ENCODE peak calls at places on chromosomes 1 and 21, in ten cellular contexts. A is kidney tubule cell; S is activated CD4-positive, alpha-beta T cell treated with anti-CD3 and anti-CD28 coated beads, Interleukin-2, amount 10 ng/mL, durations not matched to agents 7 days and 5 days; R is naive thymus-derived CD8-positive, alpha-beta T cell; I is central memory CD4-positive, alpha-beta T cell; K is hippocampal formation; E is activated CD4-positive, CD25-positive, alpha-beta regulatory T cell treated with anti-CD3 and anti-CD28 coated beads, Interleukin-2, amount 50 U/mL, for 72 hours; M is heart right ventricle; O is NCI-H460; W is NCI-H1105 treated with DMSO at 0.1 percent for 48 hours. P is an unnamed sample.

GRCh38 chr1:91651671-91652071 is 151.0 kb downstream of the CDC7 start:
- DNase-seq in A (peak; percentile 51), O (no peak), R (no peak), K (no peak), E (no peak), M (peak; percentile 76), W (peak; percentile 17), S (no peak), I (no peak), P (peak; percentile 24)

GRCh38 chr1:213585959-213586608 is 401.7 kb upstream of the PROX1 start:
- DNase-seq in K (no peak), I (no peak), S (no peak), M (no peak), A (no peak), W (no peak), O (no peak), E (no peak), R (no peak), P (no peak)

GRCh38 chr1:210647406-210648333 is 319.0 kb downstream of the HHAT start:
- DNase-seq in S (peak; percentile 21), I (no peak), W (no peak), R (no peak), K (no peak), E (no peak), O (no peak), A (peak; percentile 56), M (no peak), P (no peak)

GRCh38 chr1:229002451-229002960 is 267.2 kb downstream of the RHOU start:
- DNase-seq in A (no peak), S (no peak), R (no peak), I (no peak), W (no peak), M (no peak), K (no peak), O (no peak), E (no peak), P (no peak)

GRCh38 chr1:174963547-174964125 is 36.1 kb upstream of the CACYBP start:
- DNase-seq in I (no peak), O (no peak), E (no peak), M (no peak), K (no peak), A (no peak), R (no peak), S (peak; percentile 18), W (peak; percentile 47), P (no peak)

GRCh38 chr1:240189386-240189989 is 97.8 kb downstream of the FMN2 start:
- DNase-seq in O (peak; percentile 65), I (no peak), W (peak; percentile 35), R (peak; percentile 12), M (peak; percentile 14), K (no peak), E (no peak), A (peak; percentile 50), S (peak; percentile 32), P (no peak)

GRCh38 chr1:38615680-38616079 is 243.9 kb downstream of the RRAGC start:
- DNase-seq in S (no peak), E (no peak), A (no peak), O (no peak), M (no peak), I (no peak), K (no peak), W (no peak), R (no peak), P (no peak)

GRCh38 chr1:150922519-150922975 is 3.6 kb upstream of the SETDB1 start:
- DNase-seq in M (peak; percentile 63), W (peak; percentile 78), R (peak; percentile 62), O (peak; percentile 87), K (peak; percentile 4), I (peak; percentile 60), E (peak; percentile 66), S (peak; percentile 88), A (peak; percentile 95), P (peak; percentile 61)

GRCh38 chr1:116709666-116710167 is 42.2 kb upstream of the IGSF3 start:
- DNase-seq in K (no peak), I (no peak), O (no peak), M (no peak), S (no peak), W (no peak), R (no peak), A (no peak), E (no peak), P (no peak)

GRCh38 chr1:154726443-154726842 is 118.5 kb upstream of the ADAR start:
- DNase-seq in I (no peak), E (no peak), A (peak; percentile 62), R (no peak), K (no peak), O (peak; percentile 64), M (no peak), W (no peak), S (peak; percentile 30), P (no peak)

GRCh38 chr21:44658913-44659595 is 1.3 kb downstream of the KRTAP12-3 start:
- DNase-seq in W (no peak), S (peak; percentile 26), E (no peak), A (no peak), I (peak; percentile 46), M (no peak), O (no peak), R (peak; percentile 55), K (no peak), P (no peak)

GRCh38 chr1:22139817-22140216 is 3.1 kb downstream of the WNT4 start:
- DNase-seq in I (no peak), W (no peak), M (no peak), K (no peak), A (no peak), O (no peak), R (no peak), S (no peak), E (no peak), P (no peak)

GRCh38 chr1:115456441-115456961 is 118.5 kb upstream of the NGF start:
- DNase-seq in K (no peak), O (no peak), M (no peak), E (no peak), S (no peak), I (no peak), W (no peak), A (peak; percentile 79), R (no peak), P (no peak)

GRCh38 chr1:25148673-25149300 is 83.5 kb downstream of the SYF2 start:
- DNase-seq in R (peak; percentile 47), S (peak; percentile 59), A (peak; percentile 14), K (no peak), O (peak; percentile 4), E (no peak), M (no peak), I (peak; percentile 4), W (no peak), P (no peak)

GRCh38 chr1:37479255-37480124 is 5.1 kb downstream of the ZC3H12A start:
- DNase-seq in R (peak; percentile 65), I (peak; percentile 85), O (no peak), W (no peak), E (peak; percentile 85), A (peak; percentile 99), K (no peak), M (peak; percentile 64), S (peak; percentile 87), P (peak; percentile 81)

GRCh38 chr1:204359474-204360255 is at the start of gene PLEKHA6:
- DNase-seq in K (peak; percentile 62), R (no peak), S (no peak), E (no peak), W (peak; percentile 91), A (no peak), M (peak; percentile 49), I (no peak), O (no peak), P (no peak)

GRCh38 chr21:17514124-17514481 is 1.3 kb downstream of the CXADR start:
- DNase-seq in E (no peak), O (no peak), I (no peak), S (no peak), M (no peak), W (no peak), K (no peak), R (no peak), A (peak; percentile 68), P (no peak)

GRCh38 chr1:232634086-232634485 is 4.2 kb upstream of the SIPA1L2 start:
- DNase-seq in I (no peak), M (no peak), K (peak; percentile 13), E (no peak), O (no peak), A (no peak), R (no peak), W (no peak), S (no peak), P (no peak)

GRCh38 chr21:25639167-25639921 is at the start of gene JAM2:
- DNase-seq in W (peak; percentile 50), M (peak; percentile 59), O (no peak), S (peak; percentile 26), A (peak; percentile 11), K (peak; percentile 56), R (peak; percentile 33), E (peak; percentile 37), I (peak; percentile 19), P (no peak)

GRCh38 chr1:145918992-145919939 is 749 bp upstream of the PEX11B start:
- DNase-seq in M (peak; percentile 49), S (peak; percentile 18), K (no peak), R (no peak), A (peak; percentile 85), W (peak; percentile 46), I (no peak), E (no peak), O (no peak), P (no peak)

GRCh38 chr1:172914517-172915144 is 136.1 kb downstream of the TNFSF18 start:
- DNase-seq in W (no peak), A (no peak), E (no peak), R (no peak), M (no peak), O (no peak), S (no peak), K (no peak), I (no peak), P (peak; percentile 95)

GRCh38 chr1:182174202-182174855 is 112.8 kb upstream of the ZNF648 start:
- DNase-seq in W (no peak), A (no peak), K (no peak), R (no peak), S (no peak), O (no peak), M (peak; percentile 27), I (no peak), E (no peak), P (no peak)

GRCh38 chr1:77370161-77370560 is 88.3 kb downstream of the AK5 start:
- DNase-seq in O (no peak), I (no peak), S (no peak), W (no peak), R (no peak), E (no peak), K (no peak), A (peak; percentile 9), M (no peak), P (no peak)

GRCh38 chr1:66575739-66576138 is 41.8 kb downstream of the SGIP1 start:
- DNase-seq in W (peak; percentile 12), A (no peak), I (no peak), K (no peak), M (peak; percentile 9), S (no peak), R (no peak), E (no peak), O (no peak), P (peak; percentile 94)

GRCh38 chr1:97824644-97825043 is 96.2 kb downstream of the DPYD start:
- DNase-seq in W (no peak), A (no peak), S (no peak), R (no peak), M (no peak), I (no peak), K (no peak), E (no peak), O (no peak), P (no peak)

GRCh38 chr1:34831721-34832246 is 27.8 kb downstream of the SMIM12 start:
- DNase-seq in A (no peak), R (no peak), I (no peak), E (no peak), M (no peak), S (no peak), W (no peak), K (no peak), O (no peak), P (no peak)

GRCh38 chr1:112267929-112268328 is 128.1 kb upstream of the CTTNBP2NL start:
- DNase-seq in W (no peak), I (no peak), E (no peak), M (peak; percentile 38), R (no peak), A (no peak), S (no peak), O (no peak), K (no peak), P (no peak)

GRCh38 chr1:185132534-185132933 is 24.2 kb downstream of the TRMT1L start:
- DNase-seq in E (no peak), O (no peak), W (no peak), R (no peak), S (no peak), M (no peak), K (no peak), I (no peak), A (no peak), P (no peak)